ENCODE peak calls at places on chromosomes 1 and 21, in seven cellular contexts. B, A, Z, O, T, X and L are unnamed samples.

GRCh38 chr1:33687000-33687399 is 176.9 kb upstream of the HMGB4 start:
- DNase-seq in B (no peak), A (no peak), Z (no peak), O (no peak), T (no peak), X (no peak), L (no peak)

GRCh38 chr21:24590261-24590660 is 1017.0 kb downstream of the MRPL39 start:
- DNase-seq in B (no peak), A (no peak), Z (no peak), O (no peak), T (no peak), X (no peak), L (no peak)

GRCh38 chr1:159591981-159592380 is 4.4 kb downstream of the APCS start:
- DNase-seq in B (no peak), A (no peak), Z (no peak), O (no peak), T (no peak), X (no peak), L (no peak)

GRCh38 chr1:173420330-173420806 is 56.8 kb upstream of the PRDX6 start:
- DNase-seq in B (peak), A (peak), Z (peak), O (peak), T (peak), X (no peak), L (peak)

GRCh38 chr1:67733741-67734690 is 49.0 kb downstream of the GADD45A start:
- DNase-seq in B (no peak), A (no peak), Z (no peak), O (no peak), T (no peak), X (no peak), L (no peak)

GRCh38 chr21:15423676-15424445 is 305.9 kb upstream of the USP25 start:
- DNase-seq in B (no peak), A (no peak), Z (no peak), O (no peak), T (no peak), X (no peak), L (no peak)

GRCh38 chr1:94792876-94793605 is 27.1 kb upstream of the SLC44A3 start:
- DNase-seq in B (no peak), A (no peak), Z (no peak), O (no peak), T (no peak), X (no peak), L (no peak)

GRCh38 chr1:54017979-54018378 is at the start of gene LDLRAD1:
- DNase-seq in B (no peak), A (peak), Z (peak), O (no peak), T (no peak), X (no peak), L (peak)

GRCh38 chr1:183734600-183735036 is 70.3 kb upstream of the RGL1 start:
- DNase-seq in B (no peak), A (peak), Z (no peak), O (no peak), T (no peak), X (no peak), L (no peak)

GRCh38 chr1:111131693-111132092 is 8.2 kb downstream of the DRAM2 start:
- DNase-seq in B (no peak), A (no peak), Z (no peak), O (no peak), T (no peak), X (no peak), L (no peak)

GRCh38 chr1:171434717-171435346 is 50.5 kb upstream of the PRRC2C start:
- DNase-seq in B (no peak), A (peak), Z (no peak), O (peak), T (no peak), X (no peak), L (no peak)

GRCh38 chr1:34744851-34745250 is 10.0 kb upstream of the GJB5 start:
- DNase-seq in B (no peak), A (no peak), Z (no peak), O (no peak), T (no peak), X (no peak), L (no peak)

GRCh38 chr1:160291248-160292220 is 6.6 kb upstream of the PEX19 start:
- DNase-seq in B (peak), A (peak), Z (peak), O (peak), T (peak), X (peak), L (no peak)

GRCh38 chr1:1354271-1355247 is 3.8 kb downstream of the MXRA8 start:
- DNase-seq in B (peak), A (no peak), Z (no peak), O (no peak), T (no peak), X (no peak), L (no peak)

GRCh38 chr1:81936838-81937237 is 136.1 kb downstream of the ADGRL2 start:
- DNase-seq in B (no peak), A (no peak), Z (no peak), O (no peak), T (no peak), X (no peak), L (no peak)

GRCh38 chr21:45363921-45364463 is 41.0 kb upstream of the COL18A1 start:
- DNase-seq in B (no peak), A (peak), Z (peak), O (peak), T (peak), X (peak), L (peak)

GRCh38 chr1:66266350-66266749 is 267.6 kb upstream of the SGIP1 start:
- DNase-seq in B (no peak), A (no peak), Z (no peak), O (no peak), T (no peak), X (no peak), L (no peak)

GRCh38 chr1:152473887-152474537 is 36.6 kb upstream of the LCE5A start:
- DNase-seq in B (no peak), A (no peak), Z (no peak), O (no peak), T (no peak), X (no peak), L (no peak)

GRCh38 chr1:209737118-209737505 is 18.7 kb upstream of the TRAF3IP3 start:
- DNase-seq in B (no peak), A (no peak), Z (no peak), O (no peak), T (no peak), X (no peak), L (no peak)

GRCh38 chr1:77319036-77319705 is 37.4 kb downstream of the AK5 start:
- DNase-seq in B (no peak), A (no peak), Z (no peak), O (no peak), T (no peak), X (no peak), L (no peak)

GRCh38 chr1:46539968-46540367 is 11.5 kb downstream of the KNCN start:
- DNase-seq in B (no peak), A (no peak), Z (no peak), O (no peak), T (no peak), X (no peak), L (no peak)

GRCh38 chr1:214029796-214030195 is 42.0 kb downstream of the PROX1 start:
- DNase-seq in B (no peak), A (no peak), Z (no peak), O (no peak), T (no peak), X (no peak), L (no peak)

GRCh38 chr21:46161180-46161799 is 5.9 kb upstream of the FTCD start:
- DNase-seq in B (no peak), A (no peak), Z (peak), O (no peak), T (no peak), X (peak), L (peak)

GRCh38 chr1:221063651-221064050 is 184.4 kb downstream of the HLX start:
- DNase-seq in B (no peak), A (no peak), Z (no peak), O (no peak), T (no peak), X (no peak), L (no peak)

GRCh38 chr1:156601892-156602291 is 613 bp upstream of the GPATCH4 start:
- DNase-seq in B (no peak), A (no peak), Z (no peak), O (no peak), T (no peak), X (no peak), L (no peak)

GRCh38 chr1:88813474-88813873 is 77.9 kb downstream of the GTF2B start:
- DNase-seq in B (no peak), A (no peak), Z (no peak), O (no peak), T (no peak), X (no peak), L (no peak)

DNA sequence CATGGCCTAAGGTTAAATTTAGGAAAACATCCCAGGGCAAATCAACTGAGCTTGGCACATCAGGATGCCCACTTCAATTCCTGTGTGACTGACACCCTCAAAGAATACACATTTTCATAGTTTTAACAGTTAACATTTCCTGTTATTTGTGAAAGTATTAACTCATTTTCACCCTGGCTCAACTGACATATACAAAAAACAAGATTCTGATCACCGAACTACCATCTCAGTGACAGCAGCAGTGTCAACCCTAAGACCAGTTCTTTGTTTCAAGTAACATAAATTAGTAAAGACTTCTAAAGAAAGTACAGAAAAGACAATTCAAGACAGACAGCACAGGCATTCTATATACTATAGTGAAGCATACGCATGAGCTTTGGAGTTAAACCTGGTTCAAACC is 69.0 kb upstream of the SDC3 start:
- DNase-seq in B (no peak), A (no peak), Z (no peak), O (no peak), T (no peak), X (no peak), L (no peak)
- TF ChIP-seq CTCF in B (no peak), A (no peak), Z (no peak), O (no peak), T (no peak), X (no peak), L (no peak)

GRCh38 chr1:69070660-69071373 is 496.9 kb upstream of the LRRC7 start:
- DNase-seq in B (no peak), A (no peak), Z (no peak), O (no peak), T (no peak), X (no peak), L (no peak)

GRCh38 chr1:69077633-69078032 is 490.1 kb upstream of the LRRC7 start:
- DNase-seq in B (no peak), A (no peak), Z (no peak), O (no peak), T (no peak), X (no peak), L (no peak)

GRCh38 chr1:69076631-69077030 is 491.1 kb upstream of the LRRC7 start:
- DNase-seq in B (no peak), A (no peak), Z (no peak), O (no peak), T (no peak), X (no peak), L (no peak)

GRCh38 chr1:69077198-69077597 is 490.5 kb upstream of the LRRC7 start:
- DNase-seq in B (no peak), A (no peak), Z (no peak), O (no peak), T (no peak), X (no peak), L (no peak)

GRCh38 chr1:69073176-69073575 is 494.5 kb upstream of the LRRC7 start:
- DNase-seq in B (no peak), A (no peak), Z (no peak), O (no peak), T (no peak), X (no peak), L (no peak)
- TF ChIP-seq CTCF in B (no peak), A (no peak), Z (no peak), O (no peak), T (no peak), X (no peak), L (no peak)

DNA sequence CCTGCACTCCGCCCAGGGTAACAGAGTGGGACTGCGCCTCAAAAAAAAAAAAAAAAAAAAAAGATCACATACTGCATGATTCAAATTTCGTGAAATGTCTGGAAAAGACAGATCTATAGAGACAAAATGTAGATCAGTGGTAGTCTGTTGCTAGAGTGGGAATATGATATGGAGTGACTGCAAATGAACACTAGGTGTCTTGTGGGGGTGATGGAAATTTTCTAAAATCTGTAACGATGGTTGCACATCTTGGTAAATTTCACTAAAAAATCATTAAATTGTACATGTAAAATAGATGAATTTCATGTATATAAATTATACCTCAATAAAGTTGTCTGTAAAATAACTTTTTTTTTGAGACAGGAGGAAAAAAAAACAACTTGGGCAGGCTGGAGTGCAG is 5.5 kb downstream of the AIDA start:
- DNase-seq in B (no peak), A (no peak), Z (no peak), O (no peak), T (no peak), X (no peak), L (no peak)
- TF ChIP-seq CTCF in B (no peak), A (no peak), Z (no peak), O (no peak), T (no peak), X (no peak), L (peak)

DNA sequence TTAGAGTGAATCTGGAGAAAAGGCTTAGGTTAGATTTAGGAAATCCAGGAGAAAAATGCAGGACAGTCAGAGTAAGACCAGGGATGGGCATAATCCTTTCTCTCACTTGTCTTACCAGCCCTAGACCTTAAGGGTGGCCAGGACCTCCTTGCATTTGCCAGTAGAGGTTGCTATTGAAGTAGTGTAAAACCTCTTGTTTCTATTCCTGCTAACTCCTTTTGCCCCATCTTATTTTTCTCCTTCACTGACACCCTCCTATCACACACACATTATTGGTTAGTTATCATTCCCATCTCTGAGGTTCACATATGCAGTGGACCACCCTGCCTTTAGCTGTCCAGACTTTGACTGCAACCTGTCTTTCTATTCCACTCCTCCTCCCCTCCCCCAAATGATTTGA is 75.0 kb upstream of the MACF1 start:
- DNase-seq in B (no peak), A (no peak), Z (no peak), O (no peak), T (no peak), X (no peak), L (no peak)
- TF ChIP-seq CTCF in B (no peak), A (peak), Z (no peak), O (peak), T (no peak), X (no peak), L (peak)

GRCh38 chr1:11967028-11967547 is 13.2 kb upstream of the MFN2 start:
- DNase-seq in B (no peak), A (peak), Z (peak), O (peak), T (no peak), X (no peak), L (no peak)
- TF ChIP-seq CTCF in B (peak), A (peak), Z (peak), O (peak), T (peak), X (peak), L (peak)

DNA sequence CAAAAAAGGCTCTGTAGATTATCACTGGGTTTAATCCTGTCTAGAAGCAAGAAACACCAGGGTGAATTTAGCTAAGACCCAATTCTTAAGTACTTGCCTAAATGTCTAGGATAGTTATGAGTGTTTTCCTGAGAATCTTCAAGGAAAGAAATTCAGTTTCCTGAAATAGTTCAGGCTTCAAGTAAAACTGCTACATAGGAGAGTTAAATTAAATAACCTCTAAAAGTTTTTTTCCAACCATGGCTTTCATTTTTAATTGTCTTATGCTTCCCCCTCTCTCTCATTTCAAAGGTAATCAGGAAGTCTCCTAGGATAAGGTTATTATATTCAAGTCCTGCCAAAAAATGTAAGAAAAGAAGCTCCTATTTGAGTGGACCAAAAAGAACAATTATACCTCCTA is 46.7 kb upstream of the FBXO28 start:
- DNase-seq in B (no peak), A (no peak), Z (no peak), O (no peak), T (no peak), X (no peak), L (no peak)
- TF ChIP-seq CTCF in B (no peak), A (no peak), Z (no peak), O (no peak), T (no peak), X (no peak), L (no peak)

GRCh38 chr1:21320410-21321107 is 30.3 kb upstream of the ECE1 start:
- DNase-seq in B (no peak), A (no peak), Z (no peak), O (no peak), T (no peak), X (no peak), L (no peak)

GRCh38 chr1:21323091-21323490 is 32.8 kb upstream of the ECE1 start:
- DNase-seq in B (no peak), A (no peak), Z (no peak), O (peak), T (no peak), X (no peak), L (no peak)

GRCh38 chr1:21324368-21325137 is 34.3 kb upstream of the ECE1 start:
- DNase-seq in B (peak), A (peak), Z (peak), O (peak), T (peak), X (peak), L (peak)

GRCh38 chr1:21321963-21322680 is 31.9 kb upstream of the ECE1 start:
- DNase-seq in B (no peak), A (no peak), Z (no peak), O (no peak), T (no peak), X (no peak), L (no peak)

DNA sequence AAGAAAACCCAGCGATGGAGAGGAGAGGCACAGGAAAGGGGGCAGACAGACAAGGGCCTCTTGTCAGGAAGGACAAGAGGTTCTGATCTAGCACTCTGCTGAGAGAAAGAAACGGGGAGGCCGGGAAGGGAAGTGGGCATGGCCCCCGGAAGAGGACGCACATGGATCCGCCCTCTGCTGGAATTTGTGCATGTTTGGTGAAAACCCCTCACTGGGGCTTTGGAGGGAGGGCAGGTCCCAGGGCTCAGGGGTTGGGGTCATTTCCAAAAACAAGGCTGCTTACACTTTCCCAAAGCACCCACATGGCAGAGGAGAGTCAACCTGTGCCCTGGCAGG is 32.4 kb upstream of the ECE1 start:
- DNase-seq in B (no peak), A (no peak), Z (no peak), O (no peak), T (no peak), X (no peak), L (no peak)
- TF ChIP-seq CTCF in B (no peak), A (no peak), Z (no peak), O (no peak), T (no peak), X (no peak), L (peak)

GRCh38 chr21:37564341-37564923 is 197.9 kb downstream of the DYRK1A start:
- DNase-seq in B (no peak), A (peak), Z (peak), O (peak), T (peak), X (peak), L (peak)

GRCh38 chr21:37564924-37565529 is 198.5 kb downstream of the DYRK1A start:
- DNase-seq in B (no peak), A (peak), Z (no peak), O (no peak), T (no peak), X (no peak), L (peak)

GRCh38 chr21:37562920-37563640 is 196.5 kb downstream of the DYRK1A start:
- DNase-seq in B (no peak), A (no peak), Z (peak), O (no peak), T (no peak), X (no peak), L (peak)

GRCh38 chr21:37561941-37562919 is 195.7 kb downstream of the DYRK1A start:
- DNase-seq in B (no peak), A (no peak), Z (no peak), O (no peak), T (no peak), X (no peak), L (peak)

GRCh38 chr21:37563641-37564340 is 197.2 kb downstream of the DYRK1A start:
- DNase-seq in B (no peak), A (no peak), Z (peak), O (peak), T (peak), X (peak), L (peak)
- TF ChIP-seq CTCF in B (no peak), A (no peak), Z (no peak), O (peak), T (peak), X (no peak), L (no peak)